ENCODE peak calls at places on chromosome 1, in seven cellular contexts. One of them, this sample, is unnamed.

GRCh38 chr1:246631426-246631825 is 65.2 kb downstream of the CNST start:
- DNase-seq in neural crest cell: no peak
- DNase-seq in psoas muscle: no peak
- DNase-seq in central memory CD4-positive, alpha-beta T cell: no peak
- DNase-seq in hippocampal formation: no peak
- DNase-seq in left ventricle myocardium inferior: no peak
- DNase-seq in activated T-helper 2 cell treated with anti-CD3 and anti-CD28 coated beads, Interferon-gamma antibody, Interleukin-2, Interleukin-4, amounts not matched to agents 10 μg/mL and 5 μg/mL and 100 μg/mL, durations not matched to agents 14 hours and 24 hours and 36 hours: no peak
- DNase-seq in this sample: no peak

GRCh38 chr1:92186081-92186480 is 31.6 kb upstream of the C1orf146 start:
- DNase-seq in neural crest cell: no peak
- DNase-seq in psoas muscle: no peak
- DNase-seq in activated T-helper 2 cell treated with anti-CD3 and anti-CD28 coated beads, Interferon-gamma antibody, Interleukin-2, Interleukin-4, amounts not matched to agents 10 μg/mL and 5 μg/mL and 100 μg/mL, durations not matched to agents 14 hours and 24 hours and 36 hours: no peak
- DNase-seq in hippocampal formation: peak; percentile 11
- DNase-seq in central memory CD4-positive, alpha-beta T cell: no peak
- DNase-seq in left ventricle myocardium inferior: no peak
- DNase-seq in this sample: no peak

GRCh38 chr1:31745071-31745897 is 18.9 kb downstream of the ADGRB2 start:
- DNase-seq in hippocampal formation: peak; percentile 41
- DNase-seq in central memory CD4-positive, alpha-beta T cell: peak; percentile 35
- DNase-seq in activated T-helper 2 cell treated with anti-CD3 and anti-CD28 coated beads, Interferon-gamma antibody, Interleukin-2, Interleukin-4, amounts not matched to agents 10 μg/mL and 5 μg/mL and 100 μg/mL, durations not matched to agents 14 hours and 24 hours and 36 hours: peak; percentile 51
- DNase-seq in neural crest cell: peak; percentile 65
- DNase-seq in left ventricle myocardium inferior: peak; percentile 67
- DNase-seq in psoas muscle: peak; percentile 73
- DNase-seq in this sample: peak; percentile 25

GRCh38 chr1:1168156-1168450 is 5.6 kb upstream of the TTLL10 start:
- DNase-seq in neural crest cell: no peak
- DNase-seq in hippocampal formation: no peak
- DNase-seq in left ventricle myocardium inferior: no peak
- DNase-seq in central memory CD4-positive, alpha-beta T cell: no peak
- DNase-seq in psoas muscle: no peak
- DNase-seq in activated T-helper 2 cell treated with anti-CD3 and anti-CD28 coated beads, Interferon-gamma antibody, Interleukin-2, Interleukin-4, amounts not matched to agents 10 μg/mL and 5 μg/mL and 100 μg/mL, durations not matched to agents 14 hours and 24 hours and 36 hours: no peak
- DNase-seq in this sample: no peak

GRCh38 chr1:186819140-186819539 is 9.6 kb upstream of the PLA2G4A start:
- DNase-seq in psoas muscle: no peak
- DNase-seq in central memory CD4-positive, alpha-beta T cell: no peak
- DNase-seq in hippocampal formation: no peak
- DNase-seq in left ventricle myocardium inferior: no peak
- DNase-seq in activated T-helper 2 cell treated with anti-CD3 and anti-CD28 coated beads, Interferon-gamma antibody, Interleukin-2, Interleukin-4, amounts not matched to agents 10 μg/mL and 5 μg/mL and 100 μg/mL, durations not matched to agents 14 hours and 24 hours and 36 hours: no peak
- DNase-seq in neural crest cell: no peak
- DNase-seq in this sample: no peak

GRCh38 chr1:229710746-229711145 is 84.7 kb downstream of the URB2 start:
- DNase-seq in central memory CD4-positive, alpha-beta T cell: no peak
- DNase-seq in hippocampal formation: no peak
- DNase-seq in activated T-helper 2 cell treated with anti-CD3 and anti-CD28 coated beads, Interferon-gamma antibody, Interleukin-2, Interleukin-4, amounts not matched to agents 10 μg/mL and 5 μg/mL and 100 μg/mL, durations not matched to agents 14 hours and 24 hours and 36 hours: no peak
- DNase-seq in left ventricle myocardium inferior: no peak
- DNase-seq in neural crest cell: no peak
- DNase-seq in psoas muscle: no peak
- DNase-seq in this sample: no peak

GRCh38 chr1:173084292-173084691 is 33.6 kb upstream of the TNFSF18 start:
- DNase-seq in activated T-helper 2 cell treated with anti-CD3 and anti-CD28 coated beads, Interferon-gamma antibody, Interleukin-2, Interleukin-4, amounts not matched to agents 10 μg/mL and 5 μg/mL and 100 μg/mL, durations not matched to agents 14 hours and 24 hours and 36 hours: no peak
- DNase-seq in central memory CD4-positive, alpha-beta T cell: no peak
- DNase-seq in hippocampal formation: no peak
- DNase-seq in neural crest cell: no peak
- DNase-seq in psoas muscle: no peak
- DNase-seq in left ventricle myocardium inferior: no peak
- DNase-seq in this sample: no peak

GRCh38 chr1:80445021-80445420 is 1355.7 kb upstream of the ADGRL2 start:
- DNase-seq in hippocampal formation: no peak
- DNase-seq in left ventricle myocardium inferior: no peak
- DNase-seq in psoas muscle: no peak
- DNase-seq in central memory CD4-positive, alpha-beta T cell: no peak
- DNase-seq in activated T-helper 2 cell treated with anti-CD3 and anti-CD28 coated beads, Interferon-gamma antibody, Interleukin-2, Interleukin-4, amounts not matched to agents 10 μg/mL and 5 μg/mL and 100 μg/mL, durations not matched to agents 14 hours and 24 hours and 36 hours: no peak
- DNase-seq in neural crest cell: no peak
- DNase-seq in this sample: no peak

GRCh38 chr1:167563579-167564246 is 10.2 kb upstream of the CREG1 start:
- DNase-seq in left ventricle myocardium inferior: no peak
- DNase-seq in hippocampal formation: peak; percentile 32
- DNase-seq in central memory CD4-positive, alpha-beta T cell: no peak
- DNase-seq in psoas muscle: no peak
- DNase-seq in neural crest cell: no peak
- DNase-seq in activated T-helper 2 cell treated with anti-CD3 and anti-CD28 coated beads, Interferon-gamma antibody, Interleukin-2, Interleukin-4, amounts not matched to agents 10 μg/mL and 5 μg/mL and 100 μg/mL, durations not matched to agents 14 hours and 24 hours and 36 hours: no peak
- DNase-seq in this sample: peak; percentile 9

GRCh38 chr1:88650676-88651418 is 33.2 kb upstream of the PKN2 start:
- DNase-seq in central memory CD4-positive, alpha-beta T cell: no peak
- DNase-seq in psoas muscle: no peak
- DNase-seq in activated T-helper 2 cell treated with anti-CD3 and anti-CD28 coated beads, Interferon-gamma antibody, Interleukin-2, Interleukin-4, amounts not matched to agents 10 μg/mL and 5 μg/mL and 100 μg/mL, durations not matched to agents 14 hours and 24 hours and 36 hours: no peak
- DNase-seq in neural crest cell: no peak
- DNase-seq in left ventricle myocardium inferior: no peak
- DNase-seq in hippocampal formation: no peak
- DNase-seq in this sample: no peak

GRCh38 chr1:208101661-208102431 is 142.3 kb downstream of the PLXNA2 start:
- DNase-seq in psoas muscle: peak; percentile 61
- DNase-seq in hippocampal formation: no peak
- DNase-seq in activated T-helper 2 cell treated with anti-CD3 and anti-CD28 coated beads, Interferon-gamma antibody, Interleukin-2, Interleukin-4, amounts not matched to agents 10 μg/mL and 5 μg/mL and 100 μg/mL, durations not matched to agents 14 hours and 24 hours and 36 hours: no peak
- DNase-seq in neural crest cell: peak; percentile 26
- DNase-seq in left ventricle myocardium inferior: no peak
- DNase-seq in central memory CD4-positive, alpha-beta T cell: no peak
- DNase-seq in this sample: no peak

GRCh38 chr1:4224687-4225086 is 324.6 kb upstream of the C1orf174 start:
- DNase-seq in central memory CD4-positive, alpha-beta T cell: no peak
- DNase-seq in activated T-helper 2 cell treated with anti-CD3 and anti-CD28 coated beads, Interferon-gamma antibody, Interleukin-2, Interleukin-4, amounts not matched to agents 10 μg/mL and 5 μg/mL and 100 μg/mL, durations not matched to agents 14 hours and 24 hours and 36 hours: no peak
- DNase-seq in left ventricle myocardium inferior: no peak
- DNase-seq in hippocampal formation: no peak
- DNase-seq in neural crest cell: no peak
- DNase-seq in psoas muscle: no peak
- DNase-seq in this sample: no peak

GRCh38 chr1:51044834-51045233 is 57.2 kb upstream of the C1orf185 start:
- DNase-seq in central memory CD4-positive, alpha-beta T cell: no peak
- DNase-seq in neural crest cell: no peak
- DNase-seq in psoas muscle: no peak
- DNase-seq in hippocampal formation: no peak
- DNase-seq in left ventricle myocardium inferior: no peak
- DNase-seq in activated T-helper 2 cell treated with anti-CD3 and anti-CD28 coated beads, Interferon-gamma antibody, Interleukin-2, Interleukin-4, amounts not matched to agents 10 μg/mL and 5 μg/mL and 100 μg/mL, durations not matched to agents 14 hours and 24 hours and 36 hours: no peak
- DNase-seq in this sample: no peak

GRCh38 chr1:183931646-183932271 is 105.8 kb downstream of the COLGALT2 start:
- DNase-seq in neural crest cell: no peak
- DNase-seq in left ventricle myocardium inferior: no peak
- DNase-seq in activated T-helper 2 cell treated with anti-CD3 and anti-CD28 coated beads, Interferon-gamma antibody, Interleukin-2, Interleukin-4, amounts not matched to agents 10 μg/mL and 5 μg/mL and 100 μg/mL, durations not matched to agents 14 hours and 24 hours and 36 hours: no peak
- DNase-seq in psoas muscle: no peak
- DNase-seq in hippocampal formation: no peak
- DNase-seq in central memory CD4-positive, alpha-beta T cell: no peak
- DNase-seq in this sample: no peak

GRCh38 chr1:21260405-21261129 is 29.7 kb downstream of the ECE1 start:
- DNase-seq in neural crest cell: no peak
- DNase-seq in left ventricle myocardium inferior: no peak
- DNase-seq in activated T-helper 2 cell treated with anti-CD3 and anti-CD28 coated beads, Interferon-gamma antibody, Interleukin-2, Interleukin-4, amounts not matched to agents 10 μg/mL and 5 μg/mL and 100 μg/mL, durations not matched to agents 14 hours and 24 hours and 36 hours: no peak
- DNase-seq in central memory CD4-positive, alpha-beta T cell: no peak
- DNase-seq in psoas muscle: no peak
- DNase-seq in hippocampal formation: no peak
- DNase-seq in this sample: no peak

GRCh38 chr1:206905295-206906164 is 8.3 kb downstream of the IL24 start:
- DNase-seq in central memory CD4-positive, alpha-beta T cell: no peak
- DNase-seq in psoas muscle: no peak
- DNase-seq in neural crest cell: no peak
- DNase-seq in hippocampal formation: no peak
- DNase-seq in activated T-helper 2 cell treated with anti-CD3 and anti-CD28 coated beads, Interferon-gamma antibody, Interleukin-2, Interleukin-4, amounts not matched to agents 10 μg/mL and 5 μg/mL and 100 μg/mL, durations not matched to agents 14 hours and 24 hours and 36 hours: no peak
- DNase-seq in left ventricle myocardium inferior: no peak
- DNase-seq in this sample: no peak

GRCh38 chr1:209585672-209586071 is 2.2 kb downstream of the CAMK1G start:
- DNase-seq in hippocampal formation: peak; percentile 45
- DNase-seq in activated T-helper 2 cell treated with anti-CD3 and anti-CD28 coated beads, Interferon-gamma antibody, Interleukin-2, Interleukin-4, amounts not matched to agents 10 μg/mL and 5 μg/mL and 100 μg/mL, durations not matched to agents 14 hours and 24 hours and 36 hours: no peak
- DNase-seq in central memory CD4-positive, alpha-beta T cell: no peak
- DNase-seq in psoas muscle: peak; percentile 46
- DNase-seq in neural crest cell: peak; percentile 33
- DNase-seq in left ventricle myocardium inferior: peak; percentile 55
- DNase-seq in this sample: peak; percentile 59

GRCh38 chr1:244653439-244654283 is 735 bp downstream of the DESI2 start:
- DNase-seq in activated T-helper 2 cell treated with anti-CD3 and anti-CD28 coated beads, Interferon-gamma antibody, Interleukin-2, Interleukin-4, amounts not matched to agents 10 μg/mL and 5 μg/mL and 100 μg/mL, durations not matched to agents 14 hours and 24 hours and 36 hours: no peak
- DNase-seq in hippocampal formation: no peak
- DNase-seq in central memory CD4-positive, alpha-beta T cell: no peak
- DNase-seq in neural crest cell: no peak
- DNase-seq in left ventricle myocardium inferior: no peak
- DNase-seq in psoas muscle: no peak
- DNase-seq in this sample: peak; percentile 41

GRCh38 chr1:28894785-28895184 is 19.6 kb upstream of the EPB41 start:
- DNase-seq in left ventricle myocardium inferior: no peak
- DNase-seq in hippocampal formation: no peak
- DNase-seq in central memory CD4-positive, alpha-beta T cell: no peak
- DNase-seq in activated T-helper 2 cell treated with anti-CD3 and anti-CD28 coated beads, Interferon-gamma antibody, Interleukin-2, Interleukin-4, amounts not matched to agents 10 μg/mL and 5 μg/mL and 100 μg/mL, durations not matched to agents 14 hours and 24 hours and 36 hours: no peak
- DNase-seq in psoas muscle: no peak
- DNase-seq in neural crest cell: no peak
- DNase-seq in this sample: no peak

GRCh38 chr1:78543941-78544630 is 53.3 kb downstream of the PTGFR start:
- DNase-seq in activated T-helper 2 cell treated with anti-CD3 and anti-CD28 coated beads, Interferon-gamma antibody, Interleukin-2, Interleukin-4, amounts not matched to agents 10 μg/mL and 5 μg/mL and 100 μg/mL, durations not matched to agents 14 hours and 24 hours and 36 hours: no peak
- DNase-seq in central memory CD4-positive, alpha-beta T cell: no peak
- DNase-seq in left ventricle myocardium inferior: no peak
- DNase-seq in psoas muscle: no peak
- DNase-seq in hippocampal formation: no peak
- DNase-seq in neural crest cell: no peak
- DNase-seq in this sample: no peak

GRCh38 chr1:99622702-99623347 is 23.1 kb upstream of the PALMD start:
- DNase-seq in hippocampal formation: no peak
- DNase-seq in left ventricle myocardium inferior: no peak
- DNase-seq in central memory CD4-positive, alpha-beta T cell: no peak
- DNase-seq in neural crest cell: no peak
- DNase-seq in psoas muscle: no peak
- DNase-seq in activated T-helper 2 cell treated with anti-CD3 and anti-CD28 coated beads, Interferon-gamma antibody, Interleukin-2, Interleukin-4, amounts not matched to agents 10 μg/mL and 5 μg/mL and 100 μg/mL, durations not matched to agents 14 hours and 24 hours and 36 hours: no peak
- DNase-seq in this sample: no peak

GRCh38 chr1:55803429-55803828 is 588.3 kb upstream of the USP24 start:
- DNase-seq in psoas muscle: no peak
- DNase-seq in activated T-helper 2 cell treated with anti-CD3 and anti-CD28 coated beads, Interferon-gamma antibody, Interleukin-2, Interleukin-4, amounts not matched to agents 10 μg/mL and 5 μg/mL and 100 μg/mL, durations not matched to agents 14 hours and 24 hours and 36 hours: no peak
- DNase-seq in hippocampal formation: no peak
- DNase-seq in left ventricle myocardium inferior: no peak
- DNase-seq in central memory CD4-positive, alpha-beta T cell: no peak
- DNase-seq in neural crest cell: no peak
- DNase-seq in this sample: no peak

GRCh38 chr1:214583824-214584554 is 19.0 kb upstream of the CENPF start:
- DNase-seq in hippocampal formation: no peak
- DNase-seq in central memory CD4-positive, alpha-beta T cell: no peak
- DNase-seq in left ventricle myocardium inferior: no peak
- DNase-seq in neural crest cell: no peak
- DNase-seq in activated T-helper 2 cell treated with anti-CD3 and anti-CD28 coated beads, Interferon-gamma antibody, Interleukin-2, Interleukin-4, amounts not matched to agents 10 μg/mL and 5 μg/mL and 100 μg/mL, durations not matched to agents 14 hours and 24 hours and 36 hours: no peak
- DNase-seq in psoas muscle: no peak
- DNase-seq in this sample: no peak

GRCh38 chr1:206890125-206890637 is 7.1 kb upstream of the IL24 start:
- DNase-seq in psoas muscle: no peak
- DNase-seq in neural crest cell: no peak
- DNase-seq in activated T-helper 2 cell treated with anti-CD3 and anti-CD28 coated beads, Interferon-gamma antibody, Interleukin-2, Interleukin-4, amounts not matched to agents 10 μg/mL and 5 μg/mL and 100 μg/mL, durations not matched to agents 14 hours and 24 hours and 36 hours: no peak
- DNase-seq in central memory CD4-positive, alpha-beta T cell: no peak
- DNase-seq in left ventricle myocardium inferior: no peak
- DNase-seq in hippocampal formation: no peak
- DNase-seq in this sample: no peak

GRCh38 chr1:211118407-211119102 is 15.4 kb downstream of the KCNH1 start:
- DNase-seq in left ventricle myocardium inferior: no peak
- DNase-seq in hippocampal formation: no peak
- DNase-seq in activated T-helper 2 cell treated with anti-CD3 and anti-CD28 coated beads, Interferon-gamma antibody, Interleukin-2, Interleukin-4, amounts not matched to agents 10 μg/mL and 5 μg/mL and 100 μg/mL, durations not matched to agents 14 hours and 24 hours and 36 hours: no peak
- DNase-seq in central memory CD4-positive, alpha-beta T cell: no peak
- DNase-seq in neural crest cell: no peak
- DNase-seq in psoas muscle: no peak
- DNase-seq in this sample: no peak

GRCh38 chr1:42258218-42258617 is 76.8 kb downstream of the FOXJ3 start:
- DNase-seq in left ventricle myocardium inferior: no peak
- DNase-seq in hippocampal formation: no peak
- DNase-seq in central memory CD4-positive, alpha-beta T cell: no peak
- DNase-seq in psoas muscle: no peak
- DNase-seq in activated T-helper 2 cell treated with anti-CD3 and anti-CD28 coated beads, Interferon-gamma antibody, Interleukin-2, Interleukin-4, amounts not matched to agents 10 μg/mL and 5 μg/mL and 100 μg/mL, durations not matched to agents 14 hours and 24 hours and 36 hours: no peak
- DNase-seq in neural crest cell: no peak
- DNase-seq in this sample: no peak

GRCh38 chr1:158060001-158060400 is 66.6 kb downstream of the KIRREL1 start:
- DNase-seq in left ventricle myocardium inferior: no peak
- DNase-seq in neural crest cell: no peak
- DNase-seq in central memory CD4-positive, alpha-beta T cell: no peak
- DNase-seq in psoas muscle: no peak
- DNase-seq in activated T-helper 2 cell treated with anti-CD3 and anti-CD28 coated beads, Interferon-gamma antibody, Interleukin-2, Interleukin-4, amounts not matched to agents 10 μg/mL and 5 μg/mL and 100 μg/mL, durations not matched to agents 14 hours and 24 hours and 36 hours: no peak
- DNase-seq in hippocampal formation: no peak
- DNase-seq in this sample: no peak

GRCh38 chr1:235650341-235651169 is 971 bp upstream of the GNG4 start:
- DNase-seq in neural crest cell: peak; percentile 32
- DNase-seq in central memory CD4-positive, alpha-beta T cell: no peak
- DNase-seq in hippocampal formation: no peak
- DNase-seq in psoas muscle: no peak
- DNase-seq in activated T-helper 2 cell treated with anti-CD3 and anti-CD28 coated beads, Interferon-gamma antibody, Interleukin-2, Interleukin-4, amounts not matched to agents 10 μg/mL and 5 μg/mL and 100 μg/mL, durations not matched to agents 14 hours and 24 hours and 36 hours: no peak
- DNase-seq in left ventricle myocardium inferior: no peak
- DNase-seq in this sample: no peak

GRCh38 chr1:31010081-31010989 is 55.2 kb downstream of the PUM1 start:
- DNase-seq in psoas muscle: no peak
- DNase-seq in hippocampal formation: no peak
- DNase-seq in central memory CD4-positive, alpha-beta T cell: no peak
- DNase-seq in left ventricle myocardium inferior: no peak
- DNase-seq in neural crest cell: no peak
- DNase-seq in activated T-helper 2 cell treated with anti-CD3 and anti-CD28 coated beads, Interferon-gamma antibody, Interleukin-2, Interleukin-4, amounts not matched to agents 10 μg/mL and 5 μg/mL and 100 μg/mL, durations not matched to agents 14 hours and 24 hours and 36 hours: no peak
- DNase-seq in this sample: no peak

GRCh38 chr1:222582099-222582774 is 7.5 kb downstream of the TAF1A start:
- DNase-seq in neural crest cell: no peak
- DNase-seq in psoas muscle: no peak
- DNase-seq in activated T-helper 2 cell treated with anti-CD3 and anti-CD28 coated beads, Interferon-gamma antibody, Interleukin-2, Interleukin-4, amounts not matched to agents 10 μg/mL and 5 μg/mL and 100 μg/mL, durations not matched to agents 14 hours and 24 hours and 36 hours: no peak
- DNase-seq in central memory CD4-positive, alpha-beta T cell: no peak
- DNase-seq in left ventricle myocardium inferior: no peak
- DNase-seq in hippocampal formation: no peak
- DNase-seq in this sample: no peak

GRCh38 chr1:160837558-160838205 is 25.0 kb downstream of the CD244 start:
- DNase-seq in activated T-helper 2 cell treated with anti-CD3 and anti-CD28 coated beads, Interferon-gamma antibody, Interleukin-2, Interleukin-4, amounts not matched to agents 10 μg/mL and 5 μg/mL and 100 μg/mL, durations not matched to agents 14 hours and 24 hours and 36 hours: peak; percentile 82
- DNase-seq in central memory CD4-positive, alpha-beta T cell: peak; percentile 88
- DNase-seq in left ventricle myocardium inferior: peak; percentile 23
- DNase-seq in hippocampal formation: no peak
- DNase-seq in neural crest cell: no peak
- DNase-seq in psoas muscle: no peak
- DNase-seq in this sample: no peak

GRCh38 chr1:148362930-148363810 is 119.9 kb downstream of the PPIAL4G start:
- DNase-seq in hippocampal formation: no peak
- DNase-seq in left ventricle myocardium inferior: no peak
- DNase-seq in psoas muscle: no peak
- DNase-seq in neural crest cell: no peak
- DNase-seq in activated T-helper 2 cell treated with anti-CD3 and anti-CD28 coated beads, Interferon-gamma antibody, Interleukin-2, Interleukin-4, amounts not matched to agents 10 μg/mL and 5 μg/mL and 100 μg/mL, durations not matched to agents 14 hours and 24 hours and 36 hours: no peak
- DNase-seq in central memory CD4-positive, alpha-beta T cell: no peak
- DNase-seq in this sample: no peak

GRCh38 chr1:3030663-3031381 is 9.6 kb downstream of the ACTRT2 start:
- DNase-seq in neural crest cell: no peak
- DNase-seq in left ventricle myocardium inferior: no peak
- DNase-seq in psoas muscle: no peak
- DNase-seq in hippocampal formation: peak; percentile 42
- DNase-seq in activated T-helper 2 cell treated with anti-CD3 and anti-CD28 coated beads, Interferon-gamma antibody, Interleukin-2, Interleukin-4, amounts not matched to agents 10 μg/mL and 5 μg/mL and 100 μg/mL, durations not matched to agents 14 hours and 24 hours and 36 hours: no peak
- DNase-seq in central memory CD4-positive, alpha-beta T cell: no peak
- DNase-seq in this sample: peak; percentile 46